ENCODE peak calls at places on chromosomes 7 and 10, in four cellular contexts. U, L, F and X are unnamed samples.

GRCh38 chr10:96334888-96335526 is 23.8 kb downstream of the OPALIN start:
- DNase-seq in U (no peak), L (peak), F (peak), X (no peak)

GRCh38 chr7:79459381-79459780 is 5.9 kb upstream of the MAGI2 start:
- DNase-seq in U (no peak), L (no peak), F (no peak), X (peak)

GRCh38 chr10:77965294-77965693 is 38.7 kb upstream of the DLG5 start:
- DNase-seq in U (no peak), L (no peak), F (no peak), X (no peak)

GRCh38 chr7:38411404-38411803 is 138.0 kb upstream of the TARP start:
- DNase-seq in U (no peak), L (no peak), F (peak), X (no peak)

GRCh38 chr7:1807821-1808600 is 137.9 kb downstream of the ELFN1 start:
- DNase-seq in U (no peak), L (no peak), F (no peak), X (peak)

GRCh38 chr7:132742152-132742551 is 165.9 kb upstream of the PLXNA4 start:
- DNase-seq in U (no peak), L (no peak), F (no peak), X (no peak)

GRCh38 chr7:33814400-33814799 is 90.9 kb upstream of the BMPER start:
- DNase-seq in U (no peak), L (no peak), F (no peak), X (no peak)

GRCh38 chr7:157233677-157234076 is 95.0 kb downstream of the UBE3C start:
- DNase-seq in U (no peak), L (no peak), F (no peak), X (no peak)

GRCh38 chr10:31395695-31396094 is 76.7 kb downstream of the ZEB1 start:
- DNase-seq in U (no peak), L (no peak), F (no peak), X (no peak)

GRCh38 chr7:36032362-36032818 is 120.7 kb upstream of the EEPD1 start:
- DNase-seq in U (no peak), L (no peak), F (no peak), X (no peak)

GRCh38 chr10:77079902-77080301 is 557.7 kb downstream of the KCNMA1 start:
- DNase-seq in U (no peak), L (no peak), F (peak), X (no peak)

GRCh38 chr7:45627691-45628456 is 53.7 kb downstream of the ADCY1 start:
- DNase-seq in U (no peak), L (no peak), F (no peak), X (no peak)

GRCh38 chr7:131552053-131552452 is 4.4 kb downstream of the PODXL start:
- DNase-seq in U (no peak), L (no peak), F (no peak), X (no peak)

GRCh38 chr10:9786101-9786500 is 1231.6 kb upstream of the CELF2 start:
- DNase-seq in U (no peak), L (no peak), F (no peak), X (no peak)

GRCh38 chr7:15314922-15315321 is 246.9 kb downstream of the AGMO start:
- DNase-seq in U (no peak), L (no peak), F (no peak), X (no peak)

GRCh38 chr7:50621932-50622587 is 56.9 kb upstream of the DDC start:
- DNase-seq in U (no peak), L (no peak), F (no peak), X (no peak)